ENCODE peak calls at places on chromosomes 7 and 10, in six cellular contexts. C is A549, H is neuronal stem cell, F is testis, W is endodermal cell, Z is right lobe of liver. S is an unnamed sample.

GRCh38 chr10:1094112-1095057 is 38.2 kb downstream of the WDR37 start:
- DNase-seq in C (no peak), H (no peak), F (no peak), W (no peak), Z (no peak), S (no peak)

GRCh38 chr10:79254333-79255006 is 92.8 kb upstream of the PPIF start:
- DNase-seq in C (no peak), H (no peak), F (no peak), W (no peak), Z (no peak), S (no peak)

GRCh38 chr7:23205861-23206510 is 24.1 kb downstream of the NUP42 start:
- DNase-seq in C (no peak), H (no peak), F (peak; percentile 53), W (no peak), Z (no peak), S (peak; percentile 61)

GRCh38 chr10:116892873-116893685 is 43.8 kb downstream of the ENO4 start:
- DNase-seq in C (no peak), H (no peak), F (no peak), W (no peak), Z (no peak), S (peak; percentile 7)

GRCh38 chr10:65518379-65518778 is 1407.5 kb upstream of the LRRTM3 start:
- DNase-seq in C (peak; percentile 72), H (no peak), F (no peak), W (no peak), Z (no peak), S (no peak)

GRCh38 chr10:76297787-76298281 is 866.4 kb downstream of the LRMDA start:
- DNase-seq in C (no peak), H (no peak), F (no peak), W (no peak), Z (no peak), S (no peak)

GRCh38 chr10:51895209-51895608 is 195.8 kb upstream of the CSTF2T start:
- DNase-seq in C (no peak), H (no peak), F (peak; percentile 57), W (no peak), Z (no peak), S (no peak)

GRCh38 chr7:26686448-26686981 is 177.9 kb downstream of the SKAP2 start:
- DNase-seq in C (peak; percentile 54), H (peak; percentile 31), F (no peak), W (peak; percentile 80), Z (peak; percentile 25), S (peak; percentile 50)

GRCh38 chr7:48426966-48427555 is 255.8 kb downstream of the ABCA13 start:
- DNase-seq in C (peak; percentile 27), H (no peak), F (no peak), W (no peak), Z (no peak), S (no peak)

GRCh38 chr7:95628831-95629439 is 32.6 kb upstream of the PDK4 start:
- DNase-seq in C (peak; percentile 95), H (no peak), F (no peak), W (no peak), Z (no peak), S (no peak)

GRCh38 chr10:71641986-71642385 is 77.6 kb downstream of the C10orf105 start:
- DNase-seq in C (no peak), H (no peak), F (no peak), W (no peak), Z (no peak), S (no peak)

GRCh38 chr10:2604891-2605290 is 462.5 kb upstream of the PFKP start:
- DNase-seq in C (no peak), H (no peak), F (no peak), W (no peak), Z (no peak), S (no peak)

GRCh38 chr10:3750884-3751283 is 34.1 kb downstream of the KLF6 start:
- DNase-seq in C (no peak), H (no peak), F (no peak), W (no peak), Z (no peak), S (peak; percentile 64)

GRCh38 chr7:42254217-42254616 is 17.2 kb upstream of the GLI3 start:
- DNase-seq in C (no peak), H (no peak), F (no peak), W (no peak), Z (no peak), S (peak; percentile 88)

GRCh38 chr7:2707481-2707880 is 19.5 kb downstream of the AMZ1 start:
- DNase-seq in C (no peak), H (no peak), F (no peak), W (peak; percentile 49), Z (no peak), S (no peak)

GRCh38 chr7:70571403-70571911 is 560.5 kb upstream of the GALNT17 start:
- DNase-seq in C (peak; percentile 55), H (no peak), F (no peak), W (peak; percentile 49), Z (no peak), S (no peak)

GRCh38 chr7:132130497-132130896 is 445.8 kb downstream of the PLXNA4 start:
- DNase-seq in C (no peak), H (no peak), F (no peak), W (no peak), Z (no peak), S (no peak)

GRCh38 chr7:133562617-133563016 is 309.7 kb downstream of the EXOC4 start:
- DNase-seq in C (no peak), H (no peak), F (no peak), W (no peak), Z (no peak), S (no peak)

GRCh38 chr7:43693687-43694398 is 35.5 kb downstream of the COA1 start:
- DNase-seq in C (peak; percentile 44), H (no peak), F (no peak), W (no peak), Z (no peak), S (peak; percentile 49)

GRCh38 chr7:142711722-142712616 is 37.3 kb upstream of the PRSS1 start:
- DNase-seq in C (peak; percentile 27), H (no peak), F (peak; percentile 51), W (no peak), Z (no peak), S (peak; percentile 45)

GRCh38 chr10:34768261-34768971 is 46.7 kb downstream of the PARD3 start:
- DNase-seq in C (peak; percentile 43), H (no peak), F (peak; percentile 49), W (peak; percentile 70), Z (peak; percentile 87), S (no peak)

GRCh38 chr7:33420311-33420710 is 290.9 kb downstream of the BBS9 start:
- DNase-seq in C (no peak), H (no peak), F (no peak), W (no peak), Z (no peak), S (no peak)

GRCh38 chr7:110784749-110785148 is 306.2 kb upstream of the LRRN3 start:
- DNase-seq in C (no peak), H (no peak), F (no peak), W (no peak), Z (no peak), S (no peak)

GRCh38 chr7:19215421-19215820 is 70.2 kb upstream of the FERD3L start:
- DNase-seq in C (no peak), H (peak; percentile 20), F (no peak), W (no peak), Z (no peak), S (peak; percentile 84)

GRCh38 chr7:82444220-82445049 is 858 bp upstream of the CACNA2D1 start:
- DNase-seq in C (peak; percentile 80), H (peak; percentile 33), F (peak; percentile 44), W (no peak), Z (no peak), S (peak; percentile 28)
- H3K4me3 ChIP-seq in C (peak overlapping the region; percentile 91), H (peak overlapping the region; percentile 84), F (peak overlapping the region; percentile 86), W (peak overlapping the region; percentile 91), Z (peak overlapping the region; percentile 40), S (peak overlapping the region; percentile 98)

GRCh38 chr7:67625257-67625713 is 628.7 kb downstream of the TYW1 start:
- DNase-seq in C (peak; percentile 77), H (peak; percentile 87), F (peak; percentile 91), W (peak; percentile 96), Z (peak; percentile 69), S (peak; percentile 89)

GRCh38 chr7:67616517-67616916 is 619.9 kb downstream of the TYW1 start:
- DNase-seq in C (no peak), H (no peak), F (no peak), W (no peak), Z (no peak), S (no peak)

GRCh38 chr7:67620216-67620933 is 623.7 kb downstream of the TYW1 start:
- DNase-seq in C (no peak), H (no peak), F (no peak), W (no peak), Z (no peak), S (no peak)

GRCh38 chr7:67618569-67619543 is 622.2 kb downstream of the TYW1 start:
- DNase-seq in C (peak; percentile 5), H (no peak), F (peak; percentile 44), W (peak; percentile 82), Z (no peak), S (peak; percentile 17)

DNA sequence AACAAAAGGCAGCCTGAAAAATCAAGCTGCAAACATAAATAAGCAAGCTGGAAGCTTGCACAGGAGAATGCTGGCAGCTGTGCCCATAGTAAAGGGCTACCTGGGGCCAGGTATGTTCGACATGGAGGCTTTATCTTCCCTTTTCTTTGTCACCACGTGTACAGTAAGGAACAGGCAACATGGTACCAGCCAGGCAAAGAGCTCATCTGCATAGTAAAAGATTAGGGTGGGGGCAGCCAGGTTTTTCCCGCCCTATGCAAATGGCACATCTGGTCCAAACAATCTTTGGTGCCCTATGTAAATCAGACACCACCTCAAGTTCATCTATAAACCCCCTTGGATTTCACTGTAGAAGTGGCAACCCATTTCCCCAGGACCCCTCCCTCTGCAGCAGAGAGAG is 625.1 kb downstream of the TYW1 start:
- DNase-seq in C (no peak), H (no peak), F (no peak), W (no peak), Z (no peak), S (no peak)
- H3K4me3 ChIP-seq in C (no peak overlapping the region), H (no peak overlapping the region), F (no peak overlapping the region), W (no peak overlapping the region), Z (no peak overlapping the region), S (no peak overlapping the region)

GRCh38 chr10:124739119-124739921 is 4.9 kb downstream of the FAM53B start:
- DNase-seq in C (no peak), H (no peak), F (no peak), W (peak; percentile 66), Z (no peak), S (peak; percentile 50)
- H3K4me3 ChIP-seq in C (no peak overlapping the region), H (no peak overlapping the region), F (no peak overlapping the region), W (peak overlapping the region; percentile 40), Z (no peak overlapping the region), S (no peak overlapping the region)

GRCh38 chr10:15719899-15720634 is at the start of gene ITGA8:
- DNase-seq in C (peak; percentile 33), H (peak; percentile 57), F (peak; percentile 45), W (peak; percentile 86), Z (peak; percentile 49), S (peak; percentile 79)
- H3K4me3 ChIP-seq in C (peak within 1 kb of the TSS; percentile 24), H (peak within 1 kb of the TSS; percentile 79), F (peak within 1 kb of the TSS; percentile 32), W (peak within 1 kb of the TSS; percentile 71), Z (peak within 1 kb of the TSS; percentile 25), S (peak within 1 kb of the TSS; percentile 67)

DNA sequence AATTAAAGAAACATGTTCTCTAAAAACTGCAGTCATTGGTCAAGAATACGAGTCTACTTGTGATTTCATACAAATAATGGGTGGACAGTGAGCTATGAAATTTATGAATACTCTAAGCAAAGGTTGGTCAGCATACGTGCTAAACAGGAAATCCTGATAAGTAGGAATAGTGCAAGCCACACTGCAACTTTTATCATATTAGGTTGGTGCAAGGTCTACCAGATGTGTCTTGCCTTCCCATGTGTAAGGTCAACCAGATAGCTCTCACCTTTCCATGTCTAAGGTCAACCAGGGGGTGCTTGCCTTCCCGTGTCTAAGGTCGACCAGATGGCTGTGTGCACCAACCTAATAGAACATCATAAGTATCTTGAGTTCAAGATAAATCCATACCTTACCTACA is 2.0 kb upstream of the ITGB1 start:
- DNase-seq in C (peak; percentile 89), H (no peak), F (no peak), W (no peak), Z (no peak), S (no peak)
- H3K4me3 ChIP-seq in C (peak overlapping the region; percentile 74), H (no peak overlapping the region), F (no peak overlapping the region), W (peak overlapping the region; percentile 93), Z (no peak overlapping the region), S (peak overlapping the region; percentile 95)